ENCODE peak calls at places on chromosomes 16 and 17, in nine cellular contexts. B, Z, D, I, C, L, Q, S and F are unnamed samples.
A peak's percentile ranks its signal among the peaks of the same experiment; 100 is the strongest.

GRCh38 chr17:45197555-45198334 is 23.9 kb upstream of the FMNL1 start:
- DNase-seq in B (peak; percentile 84), Z (peak; percentile 75), D (peak; percentile 89), I (peak; percentile 96), C (peak; percentile 73), L (peak; percentile 90), Q (peak; percentile 73), S (peak; percentile 99), F (peak; percentile 94)

GRCh38 chr16:26672206-26672605 is 394.5 kb upstream of the C16orf82 start:
- DNase-seq in B (no peak), Z (peak; percentile 23), D (no peak), I (no peak), C (no peak), L (no peak), Q (no peak), S (no peak), F (no peak)

GRCh38 chr17:35765731-35766488 is 5.2 kb downstream of the C17orf50 start:
- DNase-seq in B (no peak), Z (no peak), D (no peak), I (no peak), C (no peak), L (no peak), Q (no peak), S (no peak), F (no peak)

GRCh38 chr16:12199524-12199923 is 223.0 kb downstream of the SNX29 start:
- DNase-seq in B (no peak), Z (no peak), D (no peak), I (no peak), C (no peak), L (no peak), Q (no peak), S (no peak), F (peak; percentile 74)

GRCh38 chr17:57976594-57976993 is 11.5 kb downstream of the VEZF1 start:
- DNase-seq in B (no peak), Z (no peak), D (no peak), I (no peak), C (no peak), L (no peak), Q (no peak), S (no peak), F (no peak)

GRCh38 chr17:18949566-18949965 is 2.4 kb upstream of the SLC5A10 start:
- DNase-seq in B (no peak), Z (no peak), D (no peak), I (no peak), C (no peak), L (no peak), Q (no peak), S (no peak), F (no peak)

GRCh38 chr16:85616608-85617311 is 3.6 kb downstream of the GSE1 start:
- DNase-seq in B (no peak), Z (no peak), D (no peak), I (peak; percentile 58), C (no peak), L (no peak), Q (no peak), S (no peak), F (no peak)

GRCh38 chr16:30065943-30066881 is 652 bp downstream of the ALDOA start:
- DNase-seq in B (no peak), Z (no peak), D (no peak), I (no peak), C (no peak), L (no peak), Q (no peak), S (peak; percentile 40), F (no peak)

GRCh38 chr17:61251939-61252865 is 147.4 kb upstream of the TBX2 start:
- DNase-seq in B (peak; percentile 92), Z (no peak), D (no peak), I (peak; percentile 59), C (no peak), L (no peak), Q (no peak), S (no peak), F (no peak)

GRCh38 chr16:68116256-68116853 is 31.2 kb downstream of the NFATC3 start:
- DNase-seq in B (peak; percentile 39), Z (no peak), D (no peak), I (no peak), C (no peak), L (no peak), Q (no peak), S (no peak), F (no peak)

GRCh38 chr17:19262650-19263620 is 25.8 kb downstream of the EPN2 start:
- DNase-seq in B (peak; percentile 36), Z (no peak), D (no peak), I (no peak), C (no peak), L (no peak), Q (no peak), S (no peak), F (no peak)

GRCh38 chr16:19393226-19394074 is 24.2 kb upstream of the TMC5 start:
- DNase-seq in B (peak; percentile 46), Z (no peak), D (peak; percentile 65), I (no peak), C (no peak), L (no peak), Q (no peak), S (no peak), F (no peak)

GRCh38 chr17:58532555-58532951 is 18.1 kb upstream of the MTMR4 start:
- DNase-seq in B (no peak), Z (no peak), D (no peak), I (no peak), C (no peak), L (no peak), Q (no peak), S (no peak), F (no peak)